ENCODE peak calls at places on chromosomes 16 and 17, in four cellular contexts. E, R, X and U are unnamed samples. For H3K4me1, the result is how much of the 10 kb centered on the place peaks cover.

GRCh38 chr17:58375811-58376210 is 23.8 kb upstream of the SUPT4H1 start:
- DNase-seq in R (no peak), X (no peak), E (no peak), U (peak)

GRCh38 chr17:6573982-6574688 is 17.8 kb upstream of the PITPNM3 start:
- DNase-seq in X (no peak), R (no peak), E (no peak), U (no peak)

GRCh38 chr16:56120447-56121155 is 70.7 kb upstream of the GNAO1 start:
- DNase-seq in R (no peak), X (no peak), E (no peak), U (no peak)

GRCh38 chr16:8583199-8583598 is 7.1 kb downstream of the TMEM114 start:
- DNase-seq in X (no peak), R (no peak), E (no peak), U (no peak)

GRCh38 chr17:7590743-7591142 is 849 bp upstream of the SOX15 start:
- DNase-seq in X (no peak), R (no peak), E (no peak), U (no peak)

GRCh38 chr17:1999557-2000251 is 25.4 kb downstream of the RTN4RL1 start:
- DNase-seq in E (peak), X (no peak), R (no peak), U (peak)

GRCh38 chr16:78742501-78743283 is 643.2 kb downstream of the WWOX start:
- DNase-seq in R (no peak), X (no peak), E (no peak), U (peak)

GRCh38 chr17:19248923-19249574 is 11.9 kb downstream of the EPN2 start:
- DNase-seq in R (no peak), X (no peak), E (no peak), U (no peak)

GRCh38 chr17:145671-146541 is 8.5 kb downstream of the SCGB1C2 start:
- DNase-seq in E (no peak), X (peak), R (peak), U (peak)

GRCh38 chr16:24540575-24541240 is 1.3 kb downstream of the RBBP6 start:
- DNase-seq in R (no peak), E (no peak), X (no peak), U (peak)

GRCh38 chr17:78040561-78041400 is 82.3 kb downstream of the TNRC6C start:
- DNase-seq in E (peak), X (peak), R (peak), U (peak)

GRCh38 chr17:7557147-7557764 is 1.3 kb upstream of the TNFSF13 start:
- DNase-seq in E (peak), R (no peak), X (no peak), U (peak)

GRCh38 chr17:82922646-82923045 is 82.8 kb upstream of the ZNF750 start:
- DNase-seq in R (no peak), E (no peak), X (no peak), U (no peak)

GRCh38 chr16:84574191-84574590 is 43.7 kb downstream of the COTL1 start:
- DNase-seq in X (no peak), E (peak), R (no peak), U (no peak)

GRCh38 chr17:70365098-70365583 is 195.8 kb downstream of the KCNJ2 start:
- DNase-seq in E (no peak), R (no peak), X (no peak), U (no peak)

GRCh38 chr17:17320911-17321220 is 17.7 kb downstream of the NT5M start:
- DNase-seq in R (no peak), X (no peak), E (no peak), U (no peak)

GRCh38 chr17:17693253-17693954 is 12.1 kb downstream of the RAI1 start:
- DNase-seq in R (peak), E (peak), X (peak), U (peak)

GRCh38 chr16:55622930-55623561 is 32.7 kb upstream of the SLC6A2 start:
- DNase-seq in E (no peak), X (no peak), R (peak), U (no peak)

GRCh38 chr17:6577686-6578263 is 21.4 kb upstream of the PITPNM3 start:
- DNase-seq in R (no peak), E (no peak), X (no peak), U (peak)

GRCh38 chr16:81446318-81447275 is 2.0 kb downstream of the CMIP start:
- DNase-seq in R (no peak), X (no peak), E (peak), U (peak)

GRCh38 chr17:39845052-39845976 is 18.8 kb downstream of the IKZF3 start:
- DNase-seq in X (no peak), R (no peak), E (no peak), U (no peak)

GRCh38 chr16:85673529-85674417 is 15.0 kb downstream of the GINS2 start:
- DNase-seq in R (no peak), X (peak), E (peak), U (no peak)

GRCh38 chr17:64357191-64357981 is 33.3 kb downstream of the PECAM1 start:
- DNase-seq in E (peak), X (no peak), R (no peak), U (peak)

GRCh38 chr17:79574108-79574507 is 36.7 kb downstream of the RBFOX3 start:
- DNase-seq in E (no peak), X (no peak), R (no peak), U (no peak)

GRCh38 chr16:68079616-68080344 is 5.4 kb upstream of the NFATC3 start:
- DNase-seq in X (peak), R (peak), E (peak), U (peak)

GRCh38 chr17:3763777-3764170 is 37.2 kb downstream of the ITGAE start:
- DNase-seq in E (no peak), R (no peak), X (no peak), U (no peak)

GRCh38 chr17:45018514-45019176 is 32.8 kb downstream of the DCAKD start:
- DNase-seq in R (no peak), X (no peak), E (no peak), U (peak)

GRCh38 chr17:80025140-80025539 is 10.5 kb downstream of the TBC1D16 start:
- DNase-seq in R (no peak), X (no peak), E (no peak), U (no peak)

GRCh38 chr16:78984887-78985464 is 615.6 kb downstream of the MAF start:
- DNase-seq in X (no peak), E (no peak), R (no peak), U (no peak)

GRCh38 chr16:30699615-30700099 is 686 bp downstream of the SRCAP start:
- DNase-seq in E (no peak), R (no peak), X (no peak), U (no peak)

GRCh38 chr16:89845417-89845816 is 17.1 kb downstream of the SPIRE2 start:
- DNase-seq in R (no peak), X (no peak), E (no peak), U (no peak)
- H3K4me3 ChIP-seq in R (no peak), X (no peak), E (no peak), U (no peak)

DNA sequence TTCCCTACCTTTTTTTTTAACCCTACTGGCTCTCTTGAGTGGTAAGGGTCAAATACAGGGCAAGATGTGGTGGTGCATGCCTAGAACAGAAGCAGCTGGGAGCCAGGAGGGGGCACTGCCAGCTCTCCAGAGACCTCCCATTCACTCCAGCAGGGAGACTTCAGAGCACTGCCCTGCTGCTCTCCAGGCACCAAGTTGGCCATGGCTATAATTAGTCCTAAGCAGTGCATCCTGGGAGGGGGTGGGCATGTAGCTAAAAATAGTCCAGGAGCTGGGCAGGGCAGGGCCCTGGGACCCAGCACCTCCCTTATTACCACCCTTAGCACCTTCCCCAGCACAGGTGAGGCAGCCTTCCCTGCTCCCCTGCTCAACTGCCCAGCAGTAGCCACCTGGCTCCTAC is 3.5 kb downstream of the CORO6 start:
- DNase-seq in E (no peak), R (no peak), X (no peak), U (no peak)
- TF ChIP-seq CTCF in E (no peak), R (no peak), X (no peak), U (no peak)

GRCh38 chr16:89786474-89787364 is 29.7 kb downstream of the FANCA start:
- DNase-seq in X (no peak), R (no peak), E (no peak), U (no peak)

GRCh38 chr16:89784409-89784808 is 32.0 kb downstream of the FANCA start:
- DNase-seq in R (no peak), X (no peak), E (no peak), U (no peak)

GRCh38 chr16:89782489-89782888 is 34.0 kb downstream of the FANCA start:
- DNase-seq in X (no peak), R (no peak), E (no peak), U (no peak)

GRCh38 chr16:89787365-89787805 is 29.1 kb downstream of the FANCA start:
- DNase-seq in X (no peak), E (no peak), R (no peak), U (no peak)

GRCh38 chr16:89785523-89786155 is 30.8 kb downstream of the FANCA start:
- DNase-seq in E (no peak), R (no peak), X (no peak), U (no peak)
- H3K4me1 ChIP-seq in E (under half), R (under half), X (under half), U (under half)

GRCh38 chr17:50219939-50220465 is 18.6 kb upstream of the COL1A1 start:
- DNase-seq in X (no peak), E (no peak), R (peak), U (no peak)

GRCh38 chr17:50220811-50221210 is 19.4 kb upstream of the COL1A1 start:
- DNase-seq in X (no peak), E (no peak), R (peak), U (no peak)

GRCh38 chr17:50219345-50219744 is 17.9 kb upstream of the COL1A1 start:
- DNase-seq in X (no peak), R (no peak), E (no peak), U (no peak)

GRCh38 chr17:50218771-50219315 is 17.4 kb upstream of the COL1A1 start:
- DNase-seq in X (no peak), R (peak), E (no peak), U (no peak)

DNA sequence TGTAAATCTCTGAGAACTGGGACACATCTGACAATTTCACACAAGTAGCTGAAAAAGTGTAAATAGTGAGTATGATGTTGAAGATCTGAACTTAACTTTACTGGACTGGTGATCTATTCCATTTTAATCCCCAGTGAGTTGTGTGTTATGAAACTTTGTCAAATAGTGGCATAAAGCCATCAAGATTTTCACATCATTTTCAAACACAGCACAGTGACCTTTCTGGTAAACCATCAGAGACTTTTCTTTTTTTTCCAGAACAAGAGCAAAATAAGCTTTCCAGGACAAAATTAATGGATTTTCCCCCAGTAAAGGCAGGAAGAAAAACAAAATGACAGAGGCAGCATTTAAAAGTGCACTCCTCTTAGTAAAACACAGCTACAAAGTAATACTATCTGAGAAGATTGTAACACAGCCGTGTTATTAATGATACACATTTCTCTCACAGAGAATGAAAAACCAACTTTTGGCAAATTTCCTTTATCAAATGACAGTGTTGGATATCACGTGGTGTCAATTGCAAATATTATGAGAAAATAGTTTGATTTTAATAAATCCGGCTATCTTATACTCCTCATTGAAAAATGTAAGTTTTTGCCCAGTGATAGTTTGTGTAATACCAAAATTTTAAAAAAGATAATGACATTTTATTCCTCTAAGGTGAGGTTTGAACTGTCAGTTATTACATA is 16.8 kb upstream of the COL1A1 start:
- DNase-seq in X (no peak), R (no peak), E (no peak), U (no peak)
- H3K4me3 ChIP-seq in X (no peak), R (no peak), E (no peak), U (no peak)

DNA sequence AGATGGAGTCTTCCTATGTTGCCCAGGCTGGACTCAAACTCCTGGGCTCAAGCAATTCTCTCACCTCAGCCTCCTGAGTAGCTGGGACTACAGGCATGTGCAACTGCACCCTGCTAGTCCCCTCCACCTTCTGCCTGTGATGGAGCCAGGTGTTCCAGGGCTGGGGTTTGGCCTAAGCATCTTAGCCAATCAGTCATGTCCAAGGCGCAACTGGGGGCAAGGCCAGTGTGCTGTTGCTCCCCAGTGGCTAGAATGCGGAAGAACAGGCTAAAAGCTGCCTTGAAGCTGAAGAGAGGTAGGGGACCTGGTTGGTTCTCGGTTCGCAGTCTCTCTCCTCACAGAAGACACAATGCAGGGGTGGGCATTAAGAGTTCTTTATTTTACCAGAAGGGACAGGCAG is 18.6 kb downstream of the FLOT2 start:
- DNase-seq in X (no peak), R (peak), E (no peak), U (peak)
- TF ChIP-seq CTCF in X (no peak), R (peak), E (no peak), U (peak)

GRCh38 chr16:82631701-82632685 is 5.2 kb downstream of the CDH13 start:
- DNase-seq in E (no peak), R (no peak), X (no peak), U (no peak)
- H3K4me1 ChIP-seq in E (under half), R (under half), X (under half), U (under half)